ENCODE peak calls at places on chromosomes 1 and 21, in eight cellular contexts. P is nephron progenitor cell; Q is mesothelial cell of epicardium; C is B cell; X is NCI-H82; S is dorsolateral prefrontal cortex; I is central memory CD4-positive, alpha-beta T cell; R is NCI-H446 treated with DMSO at 0.1 percent for 48 hours. Y is an unnamed sample.

GRCh38 chr1:222654849-222655248 is 37.0 kb downstream of the MIA3 start:
- DNase-seq in C (peak), S (no peak), P (no peak), I (peak), R (no peak), X (no peak), Q (no peak), Y (no peak)

GRCh38 chr1:56533621-56534020 is 45.7 kb downstream of the PLPP3 start:
- DNase-seq in S (no peak), R (no peak), C (no peak), Q (no peak), P (no peak), I (no peak), X (no peak), Y (no peak)

GRCh38 chr21:32914424-32915070 is 111.2 kb upstream of the OLIG2 start:
- DNase-seq in S (no peak), C (no peak), X (no peak), R (no peak), Q (no peak), P (no peak), I (peak), Y (no peak)

GRCh38 chr1:85748120-85748519 is 39.9 kb upstream of the ZNHIT6 start:
- DNase-seq in P (no peak), R (no peak), S (no peak), X (no peak), I (no peak), C (no peak), Q (no peak), Y (no peak)

GRCh38 chr21:44428281-44428942 is 26.9 kb upstream of the LRRC3 start:
- DNase-seq in S (no peak), I (peak), X (peak), P (no peak), R (no peak), C (no peak), Q (no peak), Y (peak)

GRCh38 chr1:53075206-53075605 is 13.2 kb downstream of the PODN start:
- DNase-seq in X (no peak), P (no peak), I (no peak), C (no peak), S (no peak), Q (peak), R (no peak), Y (no peak)

GRCh38 chr1:228151526-228151925 is 1.8 kb downstream of the GJC2 start:
- DNase-seq in X (no peak), R (no peak), Q (no peak), P (no peak), S (peak), I (no peak), C (no peak), Y (no peak)

GRCh38 chr1:7970250-7970649 is 8.7 kb downstream of the PARK7 start:
- DNase-seq in X (no peak), I (no peak), S (no peak), Q (no peak), C (no peak), P (no peak), R (no peak), Y (no peak)

GRCh38 chr21:43611598-43612369 is 47.5 kb downstream of the HSF2BP start:
- DNase-seq in Q (peak), S (peak), C (peak), P (peak), R (peak), I (no peak), X (peak), Y (peak)

GRCh38 chr21:32520885-32521735 is 64.2 kb downstream of the TCP10L start:
- DNase-seq in I (no peak), R (peak), X (no peak), S (peak), C (no peak), P (no peak), Q (no peak), Y (no peak)

GRCh38 chr1:208007938-208008342 is 97.0 kb upstream of the CD34 start:
- DNase-seq in C (no peak), S (no peak), Q (no peak), I (no peak), P (no peak), R (no peak), X (no peak), Y (no peak)

GRCh38 chr1:45545019-45545493 is 5.6 kb upstream of the AKR1A1 start:
- DNase-seq in R (no peak), C (no peak), S (no peak), Q (no peak), P (no peak), I (no peak), X (no peak), Y (no peak)

GRCh38 chr1:19385869-19386591 is 73.9 kb downstream of the SLC66A1 start:
- DNase-seq in I (no peak), C (no peak), Q (no peak), S (no peak), P (no peak), X (no peak), R (no peak), Y (no peak)

GRCh38 chr1:50609508-50609907 is 186.3 kb upstream of the DMRTA2 start:
- DNase-seq in C (no peak), S (no peak), X (no peak), R (no peak), Q (no peak), I (no peak), P (no peak), Y (no peak)

GRCh38 chr1:226656601-226657277 is 82.3 kb downstream of the ITPKB start:
- DNase-seq in R (peak), C (no peak), I (peak), Q (no peak), P (no peak), X (no peak), S (no peak), Y (no peak)

GRCh38 chr1:18464665-18465050 is 16.1 kb upstream of the KLHDC7A start:
- DNase-seq in P (no peak), C (no peak), I (no peak), X (no peak), Q (no peak), S (no peak), R (no peak), Y (no peak)

GRCh38 chr1:40851643-40852042 is 10.5 kb downstream of the CITED4 start:
- DNase-seq in C (no peak), S (no peak), R (no peak), X (no peak), P (no peak), I (no peak), Q (no peak), Y (no peak)

GRCh38 chr1:81327103-81327728 is 473.5 kb upstream of the ADGRL2 start:
- DNase-seq in P (no peak), Q (no peak), I (no peak), S (no peak), C (no peak), R (no peak), X (no peak), Y (no peak)

GRCh38 chr1:226816585-226816984 is 53.8 kb upstream of the PSEN2 start:
- DNase-seq in X (no peak), Q (no peak), C (no peak), I (no peak), R (no peak), S (no peak), P (no peak), Y (peak)

GRCh38 chr1:211939876-211940468 is 95.4 kb downstream of the INTS7 start:
- DNase-seq in S (no peak), X (no peak), C (no peak), P (no peak), I (no peak), R (no peak), Q (no peak), Y (no peak)

GRCh38 chr1:2230781-2231666 is 2.9 kb downstream of the SKI start:
- DNase-seq in X (peak), P (no peak), Q (no peak), I (peak), R (no peak), C (peak), S (peak), Y (no peak)

GRCh38 chr1:21559788-21560567 is 50.8 kb downstream of the ALPL start:
- DNase-seq in P (no peak), R (no peak), C (no peak), Q (no peak), S (no peak), I (no peak), X (no peak), Y (no peak)

Y was measured in mesendoderm.